ENCODE peak calls at places on chromosome 2, in ten cellular contexts. Y is 8988T; C is choroid plexus epithelial cell; R is AG04450; M is HCT116; O is activated T-helper 1 cell treated with anti-CD3 and anti-CD28 coated beads, Interleukin-2, amount 50 U/mL, for 16 hours; K is EL; S is MCF 10A; Q is CD8-positive, alpha-beta memory T cell; X is hypothalamus. N is an unnamed sample.

GRCh38 chr2:19818039-19818438 is 83.7 kb downstream of the TTC32 start:
- DNase-seq in S (no peak), R (no peak), Y (no peak), M (no peak), C (no peak), X (no peak), O (no peak), K (no peak), Q (no peak), N (no peak)

GRCh38 chr2:3348771-3349170 is 28.8 kb downstream of the EIPR1 start:
- DNase-seq in R (no peak), Y (no peak), X (no peak), K (no peak), Q (no peak), C (no peak), M (no peak), S (no peak), O (no peak), N (no peak)

GRCh38 chr2:124025349-124025720 is 248 bp downstream of the CNTNAP5 start:
- DNase-seq in Q (no peak), C (no peak), R (no peak), K (no peak), Y (no peak), O (no peak), X (no peak), M (no peak), S (no peak), N (no peak)

GRCh38 chr2:219126555-219126954 is 34.1 kb downstream of the NHEJ1 start:
- DNase-seq in S (no peak), M (no peak), K (no peak), R (no peak), Q (no peak), X (no peak), Y (no peak), C (peak), O (no peak), N (no peak)

GRCh38 chr2:100381240-100381639 is 36.2 kb downstream of the CHST10 start:
- DNase-seq in O (peak), C (peak), R (peak), K (peak), Y (no peak), X (peak), M (peak), S (peak), Q (peak), N (peak)

GRCh38 chr2:172998547-172998946 is 77.1 kb upstream of the MAP3K20 start:
- DNase-seq in O (no peak), S (peak), K (no peak), M (no peak), X (no peak), R (no peak), C (no peak), Y (no peak), Q (no peak), N (no peak)

GRCh38 chr2:42176992-42177738 is 8.0 kb downstream of the EML4 start:
- DNase-seq in O (no peak), Q (no peak), S (no peak), K (no peak), Y (no peak), M (no peak), C (no peak), R (no peak), X (no peak), N (no peak)

GRCh38 chr2:11750422-11750821 is 4.0 kb downstream of the LPIN1 start:
- DNase-seq in C (no peak), X (no peak), Q (peak), S (peak), K (peak), Y (no peak), M (no peak), R (no peak), O (peak), N (no peak)

GRCh38 chr2:84905181-84906107 is at the start of gene TMSB10:
- DNase-seq in Y (peak), M (no peak), X (peak), O (peak), S (peak), R (no peak), Q (peak), C (peak), K (peak), N (peak)

GRCh38 chr2:64222351-64222750 is 78.1 kb upstream of the PELI1 start:
- DNase-seq in O (no peak), C (peak), X (no peak), Q (no peak), M (no peak), R (no peak), Y (no peak), S (peak), K (no peak), N (peak)

GRCh38 chr2:138600732-138601437 is 99.3 kb downstream of the SPOPL start:
- DNase-seq in C (no peak), K (no peak), M (no peak), X (no peak), S (no peak), O (no peak), Y (no peak), R (no peak), Q (no peak), N (no peak)

N was measured in dermis blood vessel endothelial cell.